ENCODE peak calls at places on chromosomes 11 and 22, in nine cellular contexts. Q is pancreas, U is kidney, L is fibroblast of lung, O is upper lobe of right lung, W is RWPE1, V is prostate gland, Y is testis, G is IMR-90. K is an unnamed sample.
A peak's percentile ranks its signal among the peaks of the same experiment; 100 is the strongest.

GRCh38 chr22:45639747-45640102 is 31.9 kb upstream of the ATXN10 start:
- DNase-seq in Q (no peak), U (no peak), L (no peak), O (peak; percentile 38), W (no peak), V (no peak), Y (no peak), G (no peak), K (no peak)

GRCh38 chr11:2100361-2101170 is 38.6 kb downstream of the IGF2 start:
- DNase-seq in Q (no peak), U (peak; percentile 81), L (no peak), O (peak; percentile 70), W (no peak), V (no peak), Y (peak; percentile 58), G (no peak), K (no peak)

GRCh38 chr22:50530857-50531545 is 1.2 kb upstream of the TYMP start:
- DNase-seq in Q (peak; percentile 85), U (peak; percentile 97), L (peak; percentile 86), O (peak; percentile 98), W (no peak), V (peak; percentile 84), Y (peak; percentile 71), G (peak; percentile 63), K (no peak)

GRCh38 chr11:9379046-9379445 is 5.4 kb upstream of the IPO7 start:
- DNase-seq in Q (no peak), U (no peak), L (no peak), O (no peak), W (no peak), V (no peak), Y (no peak), G (no peak), K (no peak)

GRCh38 chr11:64696045-64696444 is 27.0 kb downstream of the NRXN2 start:
- DNase-seq in Q (no peak), U (no peak), L (no peak), O (peak; percentile 19), W (no peak), V (no peak), Y (no peak), G (no peak), K (no peak)

GRCh38 chr11:12827929-12828812 is 153.9 kb downstream of the TEAD1 start:
- DNase-seq in Q (peak; percentile 63), U (no peak), L (peak; percentile 89), O (no peak), W (peak; percentile 36), V (peak; percentile 59), Y (peak; percentile 37), G (peak; percentile 79), K (no peak)

GRCh38 chr11:134069426-134069921 is 602 bp downstream of the JAM3 start:
- DNase-seq in Q (no peak), U (no peak), L (no peak), O (no peak), W (no peak), V (no peak), Y (peak; percentile 49), G (peak; percentile 31), K (no peak)

GRCh38 chr22:17779286-17780115 is 5.2 kb upstream of the BID start:
- DNase-seq in Q (no peak), U (peak; percentile 60), L (no peak), O (no peak), W (no peak), V (no peak), Y (no peak), G (no peak), K (no peak)

GRCh38 chr11:13354335-13354734 is 76.7 kb downstream of the BMAL1 start:
- DNase-seq in Q (no peak), U (no peak), L (no peak), O (no peak), W (no peak), V (no peak), Y (no peak), G (peak; percentile 29), K (no peak)

GRCh38 chr11:102581091-102581490 is 44.0 kb downstream of the MMP20 start:
- DNase-seq in Q (no peak), U (no peak), L (no peak), O (no peak), W (no peak), V (no peak), Y (no peak), G (no peak), K (no peak)

GRCh38 chr11:62034045-62034355 is 66.6 kb upstream of the FTH1 start:
- DNase-seq in Q (no peak), U (no peak), L (no peak), O (no peak), W (no peak), V (no peak), Y (no peak), G (no peak), K (no peak)
- H3K27ac ChIP-seq in Q (no peak overlapping the region), U (no peak overlapping the region), L (no peak overlapping the region), O (no peak overlapping the region), W (no peak overlapping the region), V (no peak overlapping the region), Y (no peak overlapping the region), G (no peak overlapping the region), K (no peak overlapping the region)

DNA sequence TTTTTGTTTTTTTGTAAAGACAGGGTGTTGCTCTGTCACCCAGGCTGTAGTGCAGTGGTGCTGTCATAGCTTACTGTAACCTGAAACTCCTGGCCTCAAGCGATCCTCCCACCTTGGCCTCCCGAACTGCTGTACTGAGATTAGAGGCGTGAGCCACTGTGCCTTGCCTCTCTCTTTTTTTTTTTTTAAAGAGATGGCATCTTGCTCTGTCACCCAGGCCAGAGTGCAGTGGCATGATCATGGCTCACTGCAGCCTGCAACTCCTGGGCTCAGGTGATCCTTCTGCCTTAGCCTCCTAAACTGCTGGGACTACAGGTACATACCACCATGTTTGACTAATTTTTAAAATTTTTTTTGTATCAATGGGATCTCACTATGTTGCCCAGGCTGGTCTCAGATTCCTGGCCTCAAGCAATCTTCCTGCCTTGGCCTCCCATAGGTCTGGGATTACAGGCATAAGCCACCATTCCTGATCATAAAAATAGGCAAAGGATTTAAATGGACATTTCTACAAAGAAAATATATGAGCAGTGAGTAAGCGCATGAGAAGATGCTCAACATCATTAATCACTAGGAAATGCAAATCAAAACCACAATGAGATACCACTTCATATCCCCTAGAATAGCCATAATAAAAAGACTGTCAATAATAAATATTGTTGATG is 17.3 kb upstream of the CLNS1A start:
- DNase-seq in Q (no peak), U (no peak), L (no peak), O (no peak), W (no peak), V (no peak), Y (no peak), G (peak; percentile 70), K (no peak)
- TF ChIP-seq CTCF in Q (no peak), U (no peak), L (no peak), O (no peak), W (no peak), V (no peak), Y (no peak), G (no peak), K (no peak)

GRCh38 chr11:69014936-69015549 is 2.0 kb upstream of the MRGPRF start:
- DNase-seq in Q (no peak), U (no peak), L (no peak), O (no peak), W (no peak), V (no peak), Y (no peak), G (no peak), K (no peak)
- H3K27ac ChIP-seq in Q (no peak overlapping the region), U (peak overlapping the region; percentile 60), L (peak overlapping the region; percentile 52), O (peak overlapping the region; percentile 78), W (no peak overlapping the region), V (peak overlapping the region; percentile 85), Y (peak overlapping the region; percentile 88), G (peak overlapping the region; percentile 89), K (peak overlapping the region; percentile 95)

GRCh38 chr22:36384766-36385400 is 2.9 kb downstream of the MYH9 start:
- DNase-seq in Q (no peak), U (no peak), L (peak; percentile 60), O (no peak), W (no peak), V (no peak), Y (no peak), G (no peak), K (no peak)
- TF ChIP-seq CTCF in Q (no peak), U (no peak), L (no peak), O (peak; percentile 22), W (no peak), V (no peak), Y (no peak), G (no peak), K (peak; percentile 4)

GRCh38 chr11:3926458-3927095 is 71.1 kb downstream of the STIM1 start:
- DNase-seq in Q (no peak), U (no peak), L (no peak), O (no peak), W (no peak), V (no peak), Y (no peak), G (peak; percentile 23), K (no peak)
- H3K27ac ChIP-seq in Q (no peak overlapping the region), U (no peak overlapping the region), L (no peak overlapping the region), O (no peak overlapping the region), W (no peak overlapping the region), V (no peak overlapping the region), Y (no peak overlapping the region), G (no peak overlapping the region), K (no peak overlapping the region)

GRCh38 chr22:22919041-22919440 is 31.4 kb downstream of the IGLL5 start:
- DNase-seq in Q (no peak), U (no peak), L (no peak), O (no peak), W (no peak), V (no peak), Y (no peak), G (no peak), K (no peak)
- TF ChIP-seq CTCF in Q (no peak), U (no peak), L (no peak), O (no peak), W (no peak), V (no peak), Y (no peak), G (no peak), K (no peak)

GRCh38 chr11:11038339-11039248 is 180.7 kb upstream of the ZBED5 start:
- DNase-seq in Q (no peak), U (no peak), L (no peak), O (no peak), W (no peak), V (peak; percentile 23), Y (no peak), G (no peak), K (no peak)
- H3K27ac ChIP-seq in Q (no peak overlapping the region), U (no peak overlapping the region), L (no peak overlapping the region), O (no peak overlapping the region), W (no peak overlapping the region), V (peak overlapping the region; percentile 51), Y (no peak overlapping the region), G (peak overlapping the region; percentile 7), K (no peak overlapping the region)

K was measured in AG04450.